ENCODE peak calls at places on chromosomes 7 and 10, in eight cellular contexts. D, X, S, T, H, B, U and I are unnamed samples.

GRCh38 chr7:1322240-1323110 is 89.8 kb downstream of the UNCX start:
- DNase-seq in B (no peak), U (no peak), D (peak; percentile 20), T (no peak), S (no peak), X (no peak), H (no peak), I (no peak)

GRCh38 chr10:76337641-76338040 is 906.2 kb downstream of the LRMDA start:
- DNase-seq in B (no peak), H (no peak), U (peak; percentile 83), T (no peak), X (no peak), D (no peak), S (peak; percentile 52), I (no peak)

GRCh38 chr7:112162161-112163020 is 43.8 kb downstream of the DOCK4 start:
- DNase-seq in T (peak; percentile 72), U (peak; percentile 54), H (peak; percentile 30), B (no peak), X (peak; percentile 11), D (peak; percentile 59), S (no peak), I (no peak)

GRCh38 chr10:113228570-113228969 is 278.5 kb downstream of the TCF7L2 start:
- DNase-seq in H (no peak), T (no peak), S (peak; percentile 39), X (no peak), U (peak; percentile 83), D (no peak), B (no peak), I (no peak)

GRCh38 chr10:32207544-32207943 is 139.4 kb downstream of the EPC1 start:
- DNase-seq in U (no peak), H (peak; percentile 20), S (no peak), X (peak; percentile 80), T (no peak), B (no peak), D (peak; percentile 29), I (no peak)

GRCh38 chr7:45324683-45325237 is 167.2 kb downstream of the RAMP3 start:
- DNase-seq in U (no peak), H (no peak), D (no peak), X (no peak), B (no peak), T (no peak), S (no peak), I (no peak)

GRCh38 chr10:49595713-49596492 is 14.2 kb upstream of the SLC18A3 start:
- DNase-seq in H (no peak), D (no peak), X (no peak), T (no peak), B (no peak), S (no peak), U (no peak), I (no peak)

GRCh38 chr10:109126541-109126940 is 796.8 kb downstream of the XPNPEP1 start:
- DNase-seq in X (no peak), T (no peak), B (no peak), H (no peak), D (no peak), U (no peak), S (no peak), I (no peak)

GRCh38 chr7:57399972-57400371 is 50.0 kb upstream of the ZNF716 start:
- DNase-seq in D (no peak), H (no peak), S (no peak), U (no peak), T (no peak), B (peak; percentile 39), X (no peak), I (no peak)

GRCh38 chr7:70193514-70193913 is 595.2 kb downstream of the AUTS2 start:
- DNase-seq in U (peak; percentile 23), X (no peak), S (no peak), D (no peak), H (no peak), T (no peak), B (no peak), I (no peak)

GRCh38 chr10:87659571-87660483 is at the start of gene PAPSS2:
- DNase-seq in X (peak; percentile 46), U (peak; percentile 63), S (no peak), D (peak; percentile 72), B (peak; percentile 90), T (peak; percentile 87), H (peak; percentile 60), I (no peak)

GRCh38 chr7:85456254-85456653 is 269.4 kb upstream of the SEMA3D start:
- DNase-seq in S (no peak), X (no peak), D (no peak), H (no peak), U (no peak), B (no peak), T (no peak), I (no peak)

GRCh38 chr10:60952067-60952845 is 8.3 kb upstream of the RHOBTB1 start:
- DNase-seq in H (no peak), T (no peak), B (no peak), D (no peak), S (no peak), U (no peak), X (no peak), I (no peak)

GRCh38 chr7:149253665-149254064 is 8.3 kb upstream of the ZNF783 start:
- DNase-seq in H (no peak), T (no peak), D (no peak), S (no peak), B (no peak), U (no peak), X (no peak), I (no peak)

GRCh38 chr7:149254181-149254858 is 7.7 kb upstream of the ZNF783 start:
- DNase-seq in X (no peak), H (no peak), B (no peak), D (no peak), T (no peak), U (no peak), S (no peak), I (no peak)

GRCh38 chr7:149256568-149256967 is 5.4 kb upstream of the ZNF783 start:
- DNase-seq in B (no peak), H (no peak), D (no peak), T (no peak), U (no peak), X (no peak), S (no peak), I (no peak)

GRCh38 chr7:149257146-149257545 is 4.8 kb upstream of the ZNF783 start:
- DNase-seq in S (no peak), T (no peak), U (no peak), H (no peak), D (no peak), X (no peak), B (no peak), I (no peak)

GRCh38 chr7:149255174-149255573 is 6.8 kb upstream of the ZNF783 start:
- DNase-seq in T (no peak), U (no peak), X (no peak), H (no peak), S (no peak), B (no peak), D (no peak), I (no peak)
- TF ChIP-seq CTCF in T (no peak), U (no peak), X (no peak), H (no peak), S (no peak), B (no peak), D (no peak), I (no peak)

GRCh38 chr7:51315393-51316261 is 982 bp downstream of the COBL start:
- DNase-seq in H (peak; percentile 28), X (peak; percentile 88), S (no peak), B (peak; percentile 85), T (peak; percentile 69), D (peak; percentile 55), U (peak; percentile 23), I (no peak)

GRCh38 chr7:51314726-51315125 is 1.9 kb downstream of the COBL start:
- DNase-seq in B (peak; percentile 46), U (no peak), T (peak; percentile 37), S (no peak), H (no peak), X (peak; percentile 40), D (no peak), I (no peak)

GRCh38 chr7:51317582-51317910 is 937 bp upstream of the COBL start:
- DNase-seq in B (no peak), H (no peak), X (no peak), T (peak; percentile 24), D (no peak), U (no peak), S (no peak), I (no peak)

GRCh38 chr7:51316666-51317581 is at the start of gene COBL:
- DNase-seq in T (peak; percentile 65), X (peak; percentile 64), D (peak; percentile 72), H (peak; percentile 26), S (no peak), U (no peak), B (peak; percentile 86), I (no peak)

GRCh38 chr7:51316262-51316665 is 345 bp downstream of the COBL start:
- DNase-seq in U (no peak), X (peak; percentile 88), S (no peak), H (peak; percentile 24), D (no peak), B (no peak), T (peak; percentile 69), I (no peak)
- TF ChIP-seq CTCF in U (no peak), X (peak; percentile 58), S (no peak), H (no peak), D (no peak), B (no peak), T (no peak), I (no peak)

GRCh38 chr10:119377905-119378736 is 164.4 kb downstream of the RGS10 start:
- DNase-seq in U (peak; percentile 33), S (no peak), D (no peak), X (no peak), B (no peak), T (no peak), H (no peak), I (no peak)
- TF ChIP-seq CTCF in U (no peak), S (no peak), D (no peak), X (no peak), B (no peak), T (no peak), H (no peak), I (no peak)

GRCh38 chr10:4267084-4267774 is 482.2 kb upstream of the KLF6 start:
- DNase-seq in S (no peak), U (no peak), D (no peak), T (no peak), B (no peak), X (peak; percentile 19), H (no peak), I (no peak)
- TF ChIP-seq CTCF in S (peak; percentile 7), U (no peak), D (no peak), T (no peak), B (no peak), X (no peak), H (no peak), I (no peak)

DNA sequence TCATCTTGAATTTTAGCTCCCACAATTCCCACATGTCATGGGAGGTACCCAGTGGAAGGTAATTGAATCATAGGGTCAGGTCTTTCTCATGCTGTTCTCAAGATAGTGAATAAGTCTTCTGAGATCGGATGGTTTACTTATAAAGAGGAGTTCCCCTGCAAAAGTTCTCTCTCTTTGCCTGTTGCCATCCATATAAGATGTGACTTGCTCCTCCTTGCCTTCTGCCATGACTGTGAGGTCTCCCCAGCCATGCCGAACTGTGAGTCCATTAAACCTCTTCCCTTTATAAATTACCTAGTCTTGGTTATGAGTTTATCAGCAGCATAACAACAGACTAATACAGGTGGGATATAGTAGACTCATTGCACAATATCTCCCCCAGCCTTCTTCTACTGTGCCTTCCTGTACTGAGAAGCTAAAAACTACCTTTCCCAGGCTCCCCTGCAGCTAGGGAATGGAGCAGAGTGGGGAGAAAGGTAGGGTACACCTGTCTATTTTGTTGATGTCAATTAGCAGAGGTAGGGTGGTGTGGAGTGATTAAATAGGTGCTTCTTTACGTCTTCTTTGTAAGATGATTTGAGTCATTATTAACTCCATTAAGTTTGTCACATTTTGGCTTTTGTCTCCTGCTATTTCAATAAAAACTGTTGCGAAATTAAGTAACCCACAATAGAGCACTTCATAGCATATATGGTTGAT is 48.2 kb upstream of the EBLN1 start:
- DNase-seq in X (no peak), S (no peak), H (no peak), B (no peak), T (no peak), D (no peak), U (no peak), I (no peak)
- TF ChIP-seq CTCF in X (no peak), S (no peak), H (no peak), B (no peak), T (no peak), D (no peak), U (no peak), I (no peak)